ENCODE peak calls at places on chromosomes 2 and 18, in nine cellular contexts. R, P, Q, O, D, T, Z, W and J are unnamed samples.

GRCh38 chr2:9950521-9951271 is 797 bp upstream of the GRHL1 start:
- DNase-seq in R (peak; percentile 51), P (peak; percentile 73), Q (peak; percentile 43), O (no peak), D (no peak), T (no peak), Z (no peak), W (peak; percentile 56), J (peak; percentile 59)

GRCh38 chr18:37452015-37452414 is 113.6 kb downstream of the CELF4 start:
- DNase-seq in R (no peak), P (no peak), Q (no peak), O (no peak), D (no peak), T (no peak), Z (no peak), W (no peak), J (no peak)

GRCh38 chr2:73984203-73984921 is at the start of gene TET3:
- DNase-seq in R (no peak), P (no peak), Q (no peak), O (no peak), D (no peak), T (no peak), Z (no peak), W (peak; percentile 56), J (peak; percentile 83)

GRCh38 chr2:95024306-95024880 is 1.1 kb upstream of the MAL start:
- DNase-seq in R (peak; percentile 45), P (no peak), Q (no peak), O (no peak), D (no peak), T (no peak), Z (no peak), W (no peak), J (no peak)

GRCh38 chr18:37778417-37779165 is 213.0 kb upstream of the CELF4 start:
- DNase-seq in R (peak; percentile 69), P (peak; percentile 57), Q (peak; percentile 69), O (peak; percentile 29), D (peak; percentile 41), T (peak; percentile 28), Z (peak; percentile 78), W (peak; percentile 1), J (no peak)

GRCh38 chr18:23237524-23238151 is 102.4 kb downstream of the CABLES1 start:
- DNase-seq in R (no peak), P (no peak), Q (no peak), O (peak; percentile 54), D (peak; percentile 69), T (peak; percentile 34), Z (peak; percentile 81), W (peak; percentile 76), J (peak; percentile 55)

GRCh38 chr2:71789556-71790219 is 336.3 kb downstream of the DYSF start:
- DNase-seq in R (no peak), P (no peak), Q (no peak), O (no peak), D (no peak), T (no peak), Z (peak; percentile 53), W (no peak), J (no peak)

GRCh38 chr2:168355110-168355509 is 101.0 kb upstream of the CERS6 start:
- DNase-seq in R (peak; percentile 59), P (peak; percentile 44), Q (no peak), O (no peak), D (no peak), T (peak; percentile 51), Z (no peak), W (no peak), J (no peak)

GRCh38 chr2:120596990-120597594 is 138.6 kb upstream of the GLI2 start:
- DNase-seq in R (no peak), P (no peak), Q (no peak), O (no peak), D (no peak), T (no peak), Z (no peak), W (no peak), J (no peak)